ENCODE peak calls at places on chromosome 3, in eight cellular contexts. T is GM03348, Y is GM12865, D is LHCN-M2, S is stromal cell of bone marrow, Z is anterior cingulate cortex, X is GM12891, K is GM19239. C is an unnamed sample.

GRCh38 chr3:117104792-117105191 is 395.2 kb downstream of the TUSC7 start:
- DNase-seq in T (no peak), Y (no peak), D (no peak), S (no peak), Z (no peak), X (no peak), K (no peak), C (no peak)

GRCh38 chr3:25784971-25785370 is 1.7 kb upstream of the NGLY1 start:
- DNase-seq in T (no peak), Y (no peak), D (peak; percentile 14), S (no peak), Z (no peak), X (no peak), K (no peak), C (no peak)

GRCh38 chr3:38345879-38346583 is 554 bp upstream of the XYLB start:
- DNase-seq in T (no peak), Y (no peak), D (no peak), S (no peak), Z (no peak), X (no peak), K (no peak), C (no peak)

GRCh38 chr3:172347895-172348680 is 100.2 kb downstream of the GHSR start:
- DNase-seq in T (no peak), Y (no peak), D (no peak), S (no peak), Z (no peak), X (no peak), K (no peak), C (no peak)

GRCh38 chr3:12193485-12194165 is 34.9 kb upstream of the TIMP4 start:
- DNase-seq in T (peak; percentile 89), Y (peak; percentile 87), D (peak; percentile 98), S (peak; percentile 99), Z (no peak), X (no peak), K (no peak), C (no peak)

GRCh38 chr3:115960799-115961198 is 337.5 kb downstream of the GAP43 start:
- DNase-seq in T (peak; percentile 2), Y (peak; percentile 27), D (no peak), S (no peak), Z (peak; percentile 50), X (no peak), K (no peak), C (no peak)

GRCh38 chr3:118949113-118949760 is 85.4 kb downstream of the IGSF11 start:
- DNase-seq in T (no peak), Y (no peak), D (no peak), S (no peak), Z (no peak), X (no peak), K (no peak), C (no peak)

GRCh38 chr3:78666458-78666800 is 1101.4 kb downstream of the ROBO1 start:
- DNase-seq in T (peak; percentile 22), Y (no peak), D (peak; percentile 32), S (peak; percentile 1), Z (no peak), X (no peak), K (no peak), C (no peak)

GRCh38 chr3:50447290-50447840 is 56.1 kb downstream of the CACNA2D2 start:
- DNase-seq in T (no peak), Y (no peak), D (no peak), S (no peak), Z (no peak), X (no peak), K (no peak), C (no peak)

GRCh38 chr3:162329514-162329913 is 832.9 kb downstream of the OTOL1 start:
- DNase-seq in T (no peak), Y (no peak), D (no peak), S (no peak), Z (no peak), X (no peak), K (no peak), C (no peak)

GRCh38 chr3:59708202-59708601 is 658.4 kb upstream of the CFAP20DC start:
- DNase-seq in T (no peak), Y (no peak), D (no peak), S (no peak), Z (no peak), X (no peak), K (no peak), C (no peak)

GRCh38 chr3:124826703-124827102 is 60.5 kb downstream of the ITGB5 start:
- DNase-seq in T (peak; percentile 75), Y (no peak), D (peak; percentile 66), S (peak; percentile 88), Z (no peak), X (no peak), K (no peak), C (no peak)

GRCh38 chr3:117628896-117629295 is 919.3 kb downstream of the TUSC7 start:
- DNase-seq in T (peak; percentile 21), Y (no peak), D (peak; percentile 72), S (peak; percentile 71), Z (no peak), X (no peak), K (no peak), C (no peak)

GRCh38 chr3:52232279-52233107 is 6.5 kb downstream of the TWF2 start:
- DNase-seq in T (no peak), Y (no peak), D (no peak), S (no peak), Z (no peak), X (no peak), K (no peak), C (no peak)

GRCh38 chr3:195466251-195466650 is 23.4 kb upstream of the ACAP2 start:
- DNase-seq in T (no peak), Y (no peak), D (no peak), S (no peak), Z (no peak), X (no peak), K (no peak), C (no peak)

GRCh38 chr3:116256843-116257485 is 188.3 kb downstream of the LSAMP start:
- DNase-seq in T (peak; percentile 56), Y (no peak), D (no peak), S (no peak), Z (no peak), X (no peak), K (no peak), C (no peak)

GRCh38 chr3:188947983-188948657 is 223.7 kb upstream of the TPRG1 start:
- DNase-seq in T (peak; percentile 92), Y (no peak), D (peak; percentile 98), S (peak; percentile 80), Z (peak; percentile 94), X (no peak), K (no peak), C (no peak)

GRCh38 chr3:102125994-102126368 is 276.7 kb downstream of the NFKBIZ start:
- DNase-seq in T (no peak), Y (no peak), D (no peak), S (no peak), Z (no peak), X (no peak), K (no peak), C (no peak)